ENCODE peak calls at places on chromosomes 11 and 22, in four cellular contexts. V is endothelial cell, C is globus pallidus, A is A172. E is an unnamed sample.

GRCh38 chr22:47547239-47547661 is 784.8 kb downstream of the TBC1D22A start:
- DNase-seq in V (no peak), C (no peak), A (no peak), E (no peak)

GRCh38 chr11:78806214-78807004 is 231.7 kb upstream of the NARS2 start:
- DNase-seq in A (no peak), C (no peak), V (no peak), E (no peak)

GRCh38 chr11:70901951-70902521 is 350.3 kb downstream of the SHANK2 start:
- DNase-seq in A (no peak), C (peak), V (no peak), E (no peak)

GRCh38 chr11:116776522-116776984 is 3.8 kb upstream of the BUD13 start:
- DNase-seq in A (no peak), C (no peak), V (no peak), E (no peak)

GRCh38 chr11:80638296-80638695 is 1197.5 kb upstream of the TENM4 start:
- DNase-seq in A (no peak), V (no peak), C (no peak), E (no peak)

GRCh38 chr11:17979770-17980371 is 33.0 kb downstream of the SERGEF start:
- DNase-seq in A (peak), C (no peak), V (peak), E (peak)

GRCh38 chr11:125036933-125037332 is 26.2 kb upstream of the SLC37A2 start:
- DNase-seq in A (peak), C (no peak), V (no peak), E (no peak)

GRCh38 chr11:127074151-127074761 is 73.7 kb upstream of the KIRREL3 start:
- DNase-seq in V (peak), A (peak), C (peak), E (peak)

GRCh38 chr11:62556872-62557631 is 10.4 kb upstream of the AHNAK start:
- DNase-seq in A (peak), V (no peak), C (no peak), E (peak)

GRCh38 chr22:21754523-21755128 is 19.0 kb upstream of the YPEL1 start:
- DNase-seq in C (no peak), A (no peak), V (no peak), E (no peak)

GRCh38 chr11:68386331-68386978 is 74.1 kb downstream of the LRP5 start:
- DNase-seq in C (no peak), A (no peak), V (no peak), E (no peak)

GRCh38 chr22:39913321-39913720 is 12.4 kb downstream of the GRAP2 start:
- DNase-seq in A (no peak), V (no peak), C (no peak), E (no peak)

GRCh38 chr11:127653071-127653470 is 652.5 kb upstream of the KIRREL3 start:
- DNase-seq in V (no peak), C (no peak), A (no peak), E (no peak)

GRCh38 chr11:64355078-64355940 is 3.7 kb upstream of the RPS6KA4 start:
- DNase-seq in A (peak), C (peak), V (peak), E (peak)

GRCh38 chr22:23077627-23078461 is 7.5 kb downstream of the GNAZ start:
- DNase-seq in V (no peak), C (no peak), A (peak), E (no peak)

GRCh38 chr11:104700609-104701008 is 197.7 kb downstream of the CASP12 start:
- DNase-seq in A (peak), V (no peak), C (no peak), E (no peak)

GRCh38 chr11:18100926-18101656 is 4.8 kb downstream of the SAAL1 start:
- DNase-seq in V (no peak), A (no peak), C (no peak), E (no peak)

GRCh38 chr22:33918676-33919590 is 1.3 kb downstream of the LARGE1 start:
- DNase-seq in C (peak), A (no peak), V (no peak), E (no peak)

E was measured in DND-41.